ENCODE peak calls at places on chromosome 16, in five cellular contexts. One of them, this sample, is unnamed.

GRCh38 chr16:66036162-66036561 is 330.3 kb upstream of the CDH5 start:
- ATAC-seq in HCT116: no peak
- ATAC-seq in GM12878: no peak
- ATAC-seq in K562: no peak
- ATAC-seq in upper lobe of left lung: no peak
- ATAC-seq in this sample: no peak

GRCh38 chr16:7449306-7449705 is 116.7 kb downstream of the RBFOX1 start:
- ATAC-seq in HCT116: no peak
- ATAC-seq in GM12878: no peak
- ATAC-seq in K562: no peak
- ATAC-seq in upper lobe of left lung: no peak
- ATAC-seq in this sample: no peak

GRCh38 chr16:11134722-11135121 is 121.3 kb downstream of the SOCS1 start:
- ATAC-seq in HCT116: no peak
- ATAC-seq in GM12878: no peak
- ATAC-seq in K562: no peak
- ATAC-seq in upper lobe of left lung: no peak
- ATAC-seq in this sample: no peak

GRCh38 chr16:20441221-20441620 is 10.1 kb upstream of the ACSM2A start:
- ATAC-seq in HCT116: no peak
- ATAC-seq in GM12878: no peak
- ATAC-seq in K562: no peak
- ATAC-seq in upper lobe of left lung: no peak
- ATAC-seq in this sample: no peak

GRCh38 chr16:28311913-28312312 is 19.6 kb downstream of the SBK1 start:
- ATAC-seq in HCT116: no peak
- ATAC-seq in GM12878: no peak
- ATAC-seq in K562: no peak
- ATAC-seq in upper lobe of left lung: no peak
- ATAC-seq in this sample: no peak

GRCh38 chr16:57590654-57591085 is 37.8 kb upstream of the ADGRG1 start:
- ATAC-seq in HCT116: peak; percentile 68
- ATAC-seq in GM12878: peak; percentile 18
- ATAC-seq in K562: peak; percentile 55
- ATAC-seq in upper lobe of left lung: peak; percentile 47
- ATAC-seq in this sample: no peak

GRCh38 chr16:89410794-89411309 is 79.5 kb downstream of the ANKRD11 start:
- ATAC-seq in HCT116: peak; percentile 28
- ATAC-seq in GM12878: peak; percentile 53
- ATAC-seq in K562: no peak
- ATAC-seq in upper lobe of left lung: peak; percentile 88
- ATAC-seq in this sample: peak; percentile 77

GRCh38 chr16:24427840-24428239 is 111.5 kb upstream of the RBBP6 start:
- ATAC-seq in HCT116: no peak
- ATAC-seq in GM12878: peak; percentile 27
- ATAC-seq in K562: no peak
- ATAC-seq in upper lobe of left lung: no peak
- ATAC-seq in this sample: no peak

GRCh38 chr16:15961060-15961511 is 11.7 kb downstream of the ABCC1 start:
- ATAC-seq in HCT116: no peak
- ATAC-seq in GM12878: peak; percentile 93
- ATAC-seq in K562: no peak
- ATAC-seq in upper lobe of left lung: no peak
- ATAC-seq in this sample: no peak

GRCh38 chr16:16033208-16033717 is 83.8 kb downstream of the ABCC1 start:
- ATAC-seq in HCT116: no peak
- ATAC-seq in GM12878: peak; percentile 46
- ATAC-seq in K562: no peak
- ATAC-seq in upper lobe of left lung: no peak
- ATAC-seq in this sample: no peak

GRCh38 chr16:57061084-57061905 is 31.1 kb upstream of the CPNE2 start:
- ATAC-seq in HCT116: peak; percentile 32
- ATAC-seq in GM12878: peak; percentile 16
- ATAC-seq in K562: peak; percentile 37
- ATAC-seq in upper lobe of left lung: peak; percentile 89
- ATAC-seq in this sample: peak; percentile 91

GRCh38 chr16:84931107-84931494 is 80.2 kb downstream of the ZDHHC7 start:
- ATAC-seq in HCT116: no peak
- ATAC-seq in GM12878: no peak
- ATAC-seq in K562: no peak
- ATAC-seq in upper lobe of left lung: no peak
- ATAC-seq in this sample: no peak

GRCh38 chr16:88381820-88382451 is 823 bp upstream of the ZNF469 start:
- ATAC-seq in HCT116: no peak
- ATAC-seq in GM12878: no peak
- ATAC-seq in K562: no peak
- ATAC-seq in upper lobe of left lung: no peak
- ATAC-seq in this sample: no peak

GRCh38 chr16:24839347-24839972 is 6.3 kb upstream of the SLC5A11 start:
- ATAC-seq in HCT116: no peak
- ATAC-seq in GM12878: no peak
- ATAC-seq in K562: no peak
- ATAC-seq in upper lobe of left lung: peak; percentile 17
- ATAC-seq in this sample: no peak

GRCh38 chr16:1420111-1420539 is 422 bp downstream of the UQCC4 start:
- ATAC-seq in HCT116: peak; percentile 15
- ATAC-seq in GM12878: peak; percentile 7
- ATAC-seq in K562: peak; percentile 29
- ATAC-seq in upper lobe of left lung: peak; percentile 23
- ATAC-seq in this sample: no peak

GRCh38 chr16:57265850-57266530 is 18.5 kb downstream of the PLLP start:
- ATAC-seq in HCT116: peak; percentile 57
- ATAC-seq in GM12878: no peak
- ATAC-seq in K562: peak; percentile 73
- ATAC-seq in upper lobe of left lung: peak; percentile 92
- ATAC-seq in this sample: peak; percentile 85

GRCh38 chr16:79991918-79992317 is 391.4 kb upstream of the MAF start:
- ATAC-seq in HCT116: no peak
- ATAC-seq in GM12878: no peak
- ATAC-seq in K562: no peak
- ATAC-seq in upper lobe of left lung: no peak
- ATAC-seq in this sample: no peak

GRCh38 chr16:20765732-20766131 is 1.9 kb downstream of the ACSM3 start:
- ATAC-seq in HCT116: no peak
- ATAC-seq in GM12878: no peak
- ATAC-seq in K562: no peak
- ATAC-seq in upper lobe of left lung: no peak
- ATAC-seq in this sample: no peak

GRCh38 chr16:78213751-78214150 is 114.3 kb downstream of the WWOX start:
- ATAC-seq in HCT116: no peak
- ATAC-seq in GM12878: no peak
- ATAC-seq in K562: no peak
- ATAC-seq in upper lobe of left lung: no peak
- ATAC-seq in this sample: no peak

GRCh38 chr16:17334096-17334495 is 136.7 kb downstream of the XYLT1 start:
- ATAC-seq in HCT116: no peak
- ATAC-seq in GM12878: no peak
- ATAC-seq in K562: no peak
- ATAC-seq in upper lobe of left lung: no peak
- ATAC-seq in this sample: peak; percentile 50

GRCh38 chr16:69465083-69465721 is 40.8 kb downstream of the CYB5B start:
- ATAC-seq in HCT116: peak; percentile 61
- ATAC-seq in GM12878: peak; percentile 67
- ATAC-seq in K562: peak; percentile 58
- ATAC-seq in upper lobe of left lung: no peak
- ATAC-seq in this sample: no peak

GRCh38 chr16:55703003-55704001 is 47.5 kb downstream of the SLC6A2 start:
- ATAC-seq in HCT116: peak; percentile 48
- ATAC-seq in GM12878: peak; percentile 37
- ATAC-seq in K562: peak; percentile 33
- ATAC-seq in upper lobe of left lung: no peak
- ATAC-seq in this sample: no peak

GRCh38 chr16:89093602-89094251 is at the start of gene ACSF3:
- ATAC-seq in HCT116: peak; percentile 88
- ATAC-seq in GM12878: peak; percentile 49
- ATAC-seq in K562: peak; percentile 81
- ATAC-seq in upper lobe of left lung: peak; percentile 35
- ATAC-seq in this sample: peak; percentile 88

GRCh38 chr16:58337090-58337444 is 42.2 kb upstream of the PRSS54 start:
- ATAC-seq in HCT116: peak; percentile 18
- ATAC-seq in GM12878: no peak
- ATAC-seq in K562: no peak
- ATAC-seq in upper lobe of left lung: no peak
- ATAC-seq in this sample: no peak

GRCh38 chr16:84284168-84284722 is 10.4 kb upstream of the WFDC1 start:
- ATAC-seq in HCT116: peak; percentile 79
- ATAC-seq in GM12878: no peak
- ATAC-seq in K562: peak; percentile 65
- ATAC-seq in upper lobe of left lung: peak; percentile 59
- ATAC-seq in this sample: peak; percentile 85

GRCh38 chr16:66359811-66360608 is 6.5 kb upstream of the CDH5 start:
- ATAC-seq in HCT116: no peak
- ATAC-seq in GM12878: no peak
- ATAC-seq in K562: no peak
- ATAC-seq in upper lobe of left lung: peak; percentile 57
- ATAC-seq in this sample: peak; percentile 22

DNA sequence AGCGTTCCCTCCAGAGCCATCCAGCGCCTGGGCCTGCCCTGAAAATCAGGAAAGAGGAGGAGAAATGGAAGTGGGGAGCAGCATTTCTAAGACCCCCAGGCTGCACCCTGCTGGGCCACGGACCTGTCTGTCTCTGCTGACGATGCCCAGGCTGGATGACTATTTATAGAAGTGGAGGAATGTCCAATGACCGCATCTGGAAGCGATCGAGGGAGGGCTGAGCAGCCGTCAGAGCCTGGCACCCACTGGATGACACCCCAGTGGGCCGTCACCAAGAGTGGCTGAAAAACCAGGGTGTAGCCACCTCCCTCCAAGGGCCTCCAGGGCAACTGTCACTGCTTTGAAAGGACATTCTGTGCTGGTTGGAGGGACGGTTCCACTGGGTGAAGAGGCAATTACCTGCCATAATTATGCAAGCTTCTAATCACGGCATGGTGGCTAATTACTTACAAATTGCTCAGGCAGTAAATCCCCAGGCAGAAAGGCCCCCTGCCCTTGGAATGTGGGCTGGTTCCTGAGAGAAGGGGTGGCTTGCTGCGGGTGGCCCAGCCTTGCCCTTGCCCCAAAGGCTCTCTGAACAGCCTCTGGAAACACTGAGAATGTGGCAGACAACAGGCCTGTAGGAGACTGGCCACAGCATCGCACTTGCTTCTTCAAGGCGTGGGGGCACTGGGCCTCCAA is 332.1 kb downstream of the C16orf95 start:
- ATAC-seq in HCT116: no peak
- ATAC-seq in GM12878: no peak
- ATAC-seq in K562: no peak
- ATAC-seq in upper lobe of left lung: no peak
- ATAC-seq in this sample: no peak
- TF ChIP-seq POLR2AphosphoS5 in HCT116: no peak
- TF ChIP-seq POLR2AphosphoS5 in GM12878: no peak
- TF ChIP-seq POLR2AphosphoS5 in K562: no peak
- TF ChIP-seq POLR2AphosphoS5 in upper lobe of left lung: no peak
- TF ChIP-seq POLR2AphosphoS5 in this sample: no peak

GRCh38 chr16:3602320-3602653 is 9.1 kb downstream of the SLX4 start:
- ATAC-seq in HCT116: no peak
- ATAC-seq in GM12878: no peak
- ATAC-seq in K562: no peak
- ATAC-seq in upper lobe of left lung: no peak
- ATAC-seq in this sample: no peak
- TF ChIP-seq POLR2A in HCT116: no peak
- TF ChIP-seq POLR2A in GM12878: no peak
- TF ChIP-seq POLR2A in K562: no peak
- TF ChIP-seq POLR2A in upper lobe of left lung: no peak
- TF ChIP-seq POLR2A in this sample: no peak

DNA sequence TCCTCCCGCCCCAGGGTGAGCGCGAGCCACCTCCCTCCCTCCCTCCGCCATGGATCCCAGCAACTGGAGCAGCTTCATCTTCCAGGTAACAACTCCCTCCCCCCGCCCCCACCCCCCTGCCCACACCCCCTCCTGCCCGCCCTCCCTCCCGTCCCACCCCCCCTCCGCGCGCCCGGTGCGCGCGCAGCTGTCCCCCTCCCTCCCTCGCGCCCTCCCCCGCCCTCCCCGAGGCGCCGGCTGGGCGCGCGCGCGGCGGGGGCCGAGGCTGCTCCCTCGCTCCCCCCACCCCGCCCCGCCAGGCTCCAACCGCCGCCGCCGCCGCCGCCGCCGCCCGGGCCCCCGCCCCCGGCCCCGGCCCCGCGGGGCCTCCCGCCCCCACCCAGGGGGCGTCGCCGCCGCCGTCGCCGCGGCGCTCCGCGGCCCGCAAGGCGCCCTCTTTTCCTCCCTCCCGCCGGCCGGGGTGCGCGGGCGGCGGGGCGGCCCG is at the start of gene MAZ:
- ATAC-seq in HCT116: peak; percentile 34
- ATAC-seq in GM12878: no peak
- ATAC-seq in K562: no peak
- ATAC-seq in upper lobe of left lung: no peak
- ATAC-seq in this sample: peak; percentile 8
- TF ChIP-seq POLR2AphosphoS5 in HCT116: no peak
- TF ChIP-seq POLR2AphosphoS5 in GM12878: no peak
- TF ChIP-seq POLR2AphosphoS5 in K562: no peak
- TF ChIP-seq POLR2AphosphoS5 in upper lobe of left lung: no peak
- TF ChIP-seq POLR2AphosphoS5 in this sample: no peak

GRCh38 chr16:49600541-49600940 is 226.9 kb downstream of the C16orf78 start:
- ATAC-seq in HCT116: no peak
- ATAC-seq in GM12878: no peak
- ATAC-seq in K562: no peak
- ATAC-seq in upper lobe of left lung: no peak
- ATAC-seq in this sample: no peak

GRCh38 chr16:49596699-49597291 is 223.2 kb downstream of the C16orf78 start:
- ATAC-seq in HCT116: no peak
- ATAC-seq in GM12878: no peak
- ATAC-seq in K562: no peak
- ATAC-seq in upper lobe of left lung: no peak
- ATAC-seq in this sample: no peak

GRCh38 chr16:49597796-49598195 is 224.2 kb downstream of the C16orf78 start:
- ATAC-seq in HCT116: no peak
- ATAC-seq in GM12878: no peak
- ATAC-seq in K562: no peak
- ATAC-seq in upper lobe of left lung: no peak
- ATAC-seq in this sample: no peak

GRCh38 chr16:49599281-49599680 is 225.7 kb downstream of the C16orf78 start:
- ATAC-seq in HCT116: no peak
- ATAC-seq in GM12878: no peak
- ATAC-seq in K562: no peak
- ATAC-seq in upper lobe of left lung: no peak
- ATAC-seq in this sample: no peak

DNA sequence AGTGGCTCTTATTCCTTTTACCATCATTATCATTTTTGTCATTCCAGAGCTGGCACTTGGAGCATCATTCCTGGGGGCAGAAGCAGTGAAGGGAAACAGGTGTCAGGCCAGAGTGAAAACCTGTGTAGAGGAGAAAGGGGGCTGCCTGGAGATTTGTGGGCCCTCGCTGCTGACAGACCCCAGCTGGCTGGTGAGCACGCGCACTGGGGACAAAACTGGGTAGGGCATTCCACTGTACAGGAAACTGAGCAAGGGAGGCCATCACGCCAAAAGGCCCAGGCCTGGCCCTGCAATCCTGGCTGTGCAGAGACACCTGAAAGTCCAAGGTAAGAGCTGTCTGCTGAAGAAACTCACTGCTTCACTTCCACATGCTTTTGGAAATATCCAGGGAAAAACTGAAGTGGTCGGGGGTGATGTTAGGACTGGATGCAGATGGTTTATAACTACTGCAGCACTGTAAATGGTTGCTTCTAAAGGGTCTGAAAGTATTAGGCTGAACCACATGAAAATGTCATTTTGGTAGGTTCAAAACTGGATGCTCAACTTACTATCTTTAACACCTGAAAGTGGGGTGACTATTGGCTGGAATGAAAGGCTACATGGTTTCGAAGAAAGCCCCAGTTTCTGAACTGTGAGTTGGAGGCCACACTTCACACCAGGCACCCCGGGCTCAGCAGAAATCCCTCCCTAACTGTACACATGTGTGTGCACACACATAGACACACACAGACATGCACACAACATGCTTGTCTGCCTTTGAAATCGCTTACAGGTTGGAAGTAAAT is 225.0 kb downstream of the C16orf78 start:
- ATAC-seq in HCT116: no peak
- ATAC-seq in GM12878: peak; percentile 71
- ATAC-seq in K562: no peak
- ATAC-seq in upper lobe of left lung: no peak
- ATAC-seq in this sample: no peak
- TF ChIP-seq POLR2A in HCT116: no peak
- TF ChIP-seq POLR2A in GM12878: no peak
- TF ChIP-seq POLR2A in K562: no peak
- TF ChIP-seq POLR2A in upper lobe of left lung: no peak
- TF ChIP-seq POLR2A in this sample: no peak

This sample was measured in gastroesophageal sphincter.